ENCODE peak calls at places on chromosomes 11 and 22, in ten cellular contexts. T, D, C, H, E, S, Z, W, B and I are unnamed samples.
A peak's percentile ranks its signal among the peaks of the same experiment; 100 is the strongest.

GRCh38 chr22:46797355-46797754 is 34.9 kb downstream of the TBC1D22A start:
- DNase-seq in Z (no peak), S (no peak), H (no peak), W (peak; percentile 61), C (no peak), B (peak; percentile 43), D (peak; percentile 55), E (no peak), T (no peak), I (peak; percentile 86)

GRCh38 chr11:69280451-69280850 is 13.5 kb upstream of the MYEOV start:
- DNase-seq in B (no peak), T (no peak), H (no peak), S (no peak), W (peak; percentile 49), Z (no peak), E (no peak), D (peak; percentile 27), C (peak; percentile 53), I (peak; percentile 76)

GRCh38 chr11:39190751-39191150 is 2268.7 kb downstream of the LRRC4C start:
- DNase-seq in T (no peak), W (no peak), H (no peak), D (no peak), S (no peak), Z (no peak), C (no peak), B (no peak), E (no peak), I (no peak)

GRCh38 chr22:24437091-24437490 is 9.7 kb downstream of the ADORA2A start:
- DNase-seq in D (no peak), T (no peak), E (no peak), C (no peak), W (no peak), Z (no peak), S (no peak), B (peak; percentile 43), H (no peak), I (no peak)

GRCh38 chr22:50622723-50623327 is 5.1 kb downstream of the ARSA start:
- DNase-seq in Z (no peak), B (peak; percentile 93), W (no peak), D (no peak), S (no peak), E (no peak), C (peak; percentile 18), H (no peak), T (no peak), I (no peak)

GRCh38 chr11:125070699-125071254 is 7.7 kb downstream of the SLC37A2 start:
- DNase-seq in S (peak; percentile 87), Z (no peak), D (peak; percentile 64), H (no peak), E (no peak), W (peak; percentile 93), C (peak; percentile 35), T (peak; percentile 52), B (peak; percentile 88), I (peak; percentile 80)

GRCh38 chr22:24232725-24233124 is 12.2 kb downstream of the GGT5 start:
- DNase-seq in W (no peak), B (no peak), T (no peak), Z (no peak), D (no peak), C (no peak), H (no peak), S (no peak), E (no peak), I (no peak)

GRCh38 chr11:67372993-67373915 is at the start of gene CLCF1:
- DNase-seq in C (no peak), Z (peak; percentile 68), T (peak; percentile 69), B (peak; percentile 92), W (peak; percentile 91), D (peak; percentile 81), E (peak; percentile 72), H (peak; percentile 51), S (peak; percentile 81), I (peak; percentile 84)

GRCh38 chr11:128355558-128355957 is 231.8 kb downstream of the ETS1 start:
- DNase-seq in S (no peak), C (no peak), Z (no peak), H (no peak), T (no peak), D (no peak), E (no peak), B (no peak), W (no peak), I (no peak)

GRCh38 chr11:128361451-128362020 is 225.8 kb downstream of the ETS1 start:
- DNase-seq in B (peak; percentile 52), Z (no peak), T (no peak), H (no peak), W (peak; percentile 64), D (peak; percentile 92), S (no peak), C (no peak), E (no peak), I (peak; percentile 75)

GRCh38 chr11:128354476-128354875 is 232.9 kb downstream of the ETS1 start:
- DNase-seq in H (no peak), W (peak; percentile 27), Z (no peak), C (no peak), S (no peak), T (no peak), D (peak; percentile 58), E (no peak), B (no peak), I (no peak)

GRCh38 chr11:128356992-128357391 is 230.4 kb downstream of the ETS1 start:
- DNase-seq in D (no peak), W (peak; percentile 48), H (no peak), S (no peak), B (no peak), T (no peak), Z (no peak), C (no peak), E (no peak), I (no peak)

GRCh38 chr11:128359515-128359914 is 227.8 kb downstream of the ETS1 start:
- DNase-seq in C (no peak), D (peak; percentile 45), W (peak; percentile 57), T (no peak), H (no peak), Z (no peak), E (no peak), S (no peak), B (no peak), I (peak; percentile 63)
- TF ChIP-seq CTCF in C (no peak), D (no peak), W (no peak), T (no peak), H (no peak), Z (no peak), E (no peak), S (no peak), B (no peak), I (no peak)

GRCh38 chr22:19910180-19910744 is 31.3 kb upstream of the COMT start:
- DNase-seq in S (no peak), E (no peak), H (no peak), C (no peak), T (no peak), W (no peak), B (no peak), Z (no peak), D (no peak), I (no peak)

GRCh38 chr22:19911540-19912235 is 29.9 kb upstream of the COMT start:
- DNase-seq in H (no peak), B (no peak), S (no peak), Z (no peak), C (no peak), T (no peak), E (no peak), W (no peak), D (no peak), I (no peak)

GRCh38 chr22:19914201-19914943 is 27.2 kb upstream of the COMT start:
- DNase-seq in E (no peak), Z (no peak), C (no peak), W (no peak), S (no peak), T (no peak), B (no peak), H (no peak), D (no peak), I (no peak)

GRCh38 chr22:19913337-19913936 is 28.1 kb upstream of the COMT start:
- DNase-seq in Z (no peak), B (no peak), E (no peak), S (no peak), W (no peak), D (no peak), T (no peak), H (no peak), C (no peak), I (no peak)

GRCh38 chr22:19912236-19912999 is 29.2 kb upstream of the COMT start:
- DNase-seq in B (no peak), E (no peak), S (no peak), C (no peak), T (no peak), Z (no peak), W (no peak), H (no peak), D (no peak), I (peak; percentile 8)
- TF ChIP-seq CTCF in B (no peak), E (no peak), S (no peak), C (no peak), T (no peak), Z (no peak), W (no peak), H (no peak), D (peak; percentile 1), I (peak; percentile 38)

DNA sequence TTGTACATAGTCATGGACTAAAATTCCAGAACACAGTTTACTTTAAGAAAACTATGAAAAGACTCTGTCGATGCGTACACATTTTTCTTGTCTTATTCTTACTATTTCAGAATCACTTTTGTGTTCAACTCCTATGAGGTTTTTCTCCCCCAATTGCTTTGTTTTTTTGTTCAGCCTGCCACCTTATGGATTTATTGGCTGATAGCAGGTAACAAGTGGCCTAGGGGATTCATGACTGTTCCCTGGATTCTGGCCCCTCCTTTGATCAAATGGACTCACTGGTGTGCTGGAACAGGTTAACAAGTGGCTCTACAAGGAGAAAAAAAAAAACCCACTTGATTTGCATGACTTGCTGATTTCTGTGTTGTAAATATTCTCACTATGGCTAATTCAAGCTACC is 10.6 kb downstream of the MMP20 start:
- DNase-seq in Z (no peak), T (no peak), W (no peak), S (no peak), H (no peak), D (no peak), B (no peak), E (no peak), C (no peak), I (no peak)
- TF ChIP-seq CTCF in Z (no peak), T (no peak), W (no peak), S (no peak), H (no peak), D (peak; percentile 4), B (no peak), E (no peak), C (peak; percentile 45), I (peak; percentile 17)

DNA sequence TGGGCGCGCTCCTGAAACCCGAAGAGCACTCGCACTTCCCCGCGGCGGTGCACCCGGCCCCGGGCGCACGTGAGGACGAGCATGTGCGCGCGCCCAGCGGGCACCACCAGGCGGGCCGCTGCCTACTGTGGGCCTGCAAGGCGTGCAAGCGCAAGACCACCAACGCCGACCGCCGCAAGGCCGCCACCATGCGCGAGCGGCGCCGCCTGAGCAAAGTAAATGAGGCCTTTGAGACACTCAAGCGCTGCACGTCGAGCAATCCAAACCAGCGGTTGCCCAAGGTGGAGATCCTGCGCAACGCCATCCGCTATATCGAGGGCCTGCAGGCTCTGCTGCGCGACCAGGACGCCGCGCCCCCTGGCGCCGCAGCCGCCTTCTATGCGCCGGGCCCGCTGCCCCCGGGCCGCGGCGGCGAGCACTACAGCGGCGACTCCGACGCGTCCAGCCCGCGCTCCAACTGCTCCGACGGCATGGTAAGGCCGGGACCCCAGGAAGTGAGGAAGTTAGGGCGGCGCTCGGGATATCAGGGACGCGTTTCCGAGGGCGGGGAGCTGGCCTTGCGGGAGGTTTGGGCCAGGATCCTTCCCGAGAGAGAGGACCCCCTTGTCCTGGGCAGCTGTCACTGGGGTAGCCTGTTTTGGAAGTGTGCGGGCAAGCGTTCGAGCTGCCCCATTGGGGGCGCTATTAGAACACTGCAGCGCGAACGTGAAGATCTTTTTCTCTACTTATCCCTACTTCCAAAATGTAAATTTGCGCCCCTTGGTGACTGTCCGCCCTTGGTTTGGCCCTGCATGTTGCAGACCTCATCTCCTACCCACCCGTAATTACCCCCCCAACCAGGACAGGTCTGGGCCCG is 797 bp downstream of the MYOD1 start:
- DNase-seq in S (no peak), W (peak; percentile 38), T (no peak), C (no peak), D (no peak), B (no peak), H (peak; percentile 46), E (peak; percentile 65), Z (peak; percentile 67), I (peak; percentile 13)
- TF ChIP-seq CTCF in S (no peak), W (no peak), T (peak; percentile 49), C (no peak), D (peak; percentile 17), B (no peak), H (peak; percentile 47), E (peak; percentile 21), Z (no peak), I (peak; percentile 8)